ENCODE peak calls at places on chromosomes 7 and 10, in five cellular contexts. H is GM12878, J is H1, L is SK-N-SH, K is HepG2. V is an unnamed sample.

GRCh38 chr10:122461729-122462532 is 578 bp downstream of the HTRA1 start:
- DNase-seq in H (no peak), J (peak), L (no peak), K (no peak), V (peak)

GRCh38 chr7:155863721-155864151 is 51.5 kb upstream of the SHH start:
- DNase-seq in H (no peak), J (peak), L (no peak), K (no peak), V (no peak)

GRCh38 chr10:16776896-16777295 is 40.3 kb downstream of the RSU1 start:
- DNase-seq in H (no peak), J (no peak), L (no peak), K (no peak), V (no peak)

GRCh38 chr10:116049158-116049557 is 223.8 kb downstream of the GFRA1 start:
- DNase-seq in H (no peak), J (no peak), L (no peak), K (no peak), V (no peak)

GRCh38 chr10:4033341-4033896 is 248.4 kb upstream of the KLF6 start:
- DNase-seq in H (peak), J (no peak), L (no peak), K (no peak), V (no peak)

GRCh38 chr10:59708816-59709471 is 706 bp downstream of the SLC16A9 start:
- DNase-seq in H (no peak), J (peak), L (peak), K (no peak), V (peak)

GRCh38 chr10:50362547-50363125 is 111.3 kb upstream of the ASAH2 start:
- DNase-seq in H (peak), J (no peak), L (no peak), K (no peak), V (no peak)

GRCh38 chr7:30143748-30144251 is 9.0 kb downstream of the MTURN start:
- DNase-seq in H (no peak), J (no peak), L (no peak), K (no peak), V (peak)

GRCh38 chr10:128380946-128381345 is 254.7 kb upstream of the MKI67 start:
- DNase-seq in H (no peak), J (no peak), L (no peak), K (no peak), V (no peak)

GRCh38 chr7:41709621-41710020 is 6.7 kb upstream of the INHBA start:
- DNase-seq in H (no peak), J (no peak), L (no peak), K (no peak), V (no peak)

GRCh38 chr7:152986369-152986768 is 226.8 kb downstream of the ACTR3B start:
- DNase-seq in H (no peak), J (no peak), L (no peak), K (no peak), V (no peak)

GRCh38 chr7:21944616-21945373 is 904 bp downstream of the CDCA7L start:
- DNase-seq in H (no peak), J (peak), L (no peak), K (no peak), V (peak)

GRCh38 chr7:29345590-29345989 is 151.0 kb downstream of the CHN2 start:
- DNase-seq in H (no peak), J (peak), L (peak), K (peak), V (peak)

GRCh38 chr10:70666960-70667798 is 5.1 kb upstream of the ADAMTS14 start:
- DNase-seq in H (no peak), J (no peak), L (no peak), K (no peak), V (no peak)

GRCh38 chr7:60706-61105 is 131.7 kb upstream of the FAM20C start:
- DNase-seq in H (no peak), J (no peak), L (no peak), K (no peak), V (no peak)

GRCh38 chr10:35140727-35141126 is 14.1 kb downstream of the CREM start:
- DNase-seq in H (no peak), J (no peak), L (no peak), K (peak), V (no peak)

GRCh38 chr7:87218941-87219544 is 489 bp downstream of the TMEM243 start:
- DNase-seq in H (no peak), J (no peak), L (peak), K (peak), V (peak)

GRCh38 chr7:13839063-13839462 is 150.4 kb downstream of the ETV1 start:
- DNase-seq in H (no peak), J (no peak), L (no peak), K (no peak), V (no peak)

GRCh38 chr7:104156842-104157277 is 51.0 kb downstream of the ORC5 start:
- DNase-seq in H (no peak), J (no peak), L (peak), K (peak), V (no peak)

GRCh38 chr10:84293171-84293570 is 35.2 kb upstream of the CCSER2 start:
- DNase-seq in H (no peak), J (no peak), L (no peak), K (no peak), V (no peak)

GRCh38 chr10:113992601-113993011 is 51.1 kb upstream of the ADRB1 start:
- DNase-seq in H (no peak), J (no peak), L (no peak), K (no peak), V (no peak)

GRCh38 chr7:83863906-83864305 is 215.0 kb upstream of the SEMA3E start:
- DNase-seq in H (no peak), J (no peak), L (no peak), K (no peak), V (no peak)

GRCh38 chr7:129780257-129781127 is 169.0 kb downstream of the NRF1 start:
- DNase-seq in H (no peak), J (peak), L (peak), K (peak), V (peak)

GRCh38 chr7:19111474-19112143 is 5.8 kb downstream of the TWIST1 start:
- DNase-seq in H (no peak), J (no peak), L (no peak), K (no peak), V (no peak)

GRCh38 chr10:117443677-117444022 is 68.4 kb upstream of the PDZD8 start:
- DNase-seq in H (no peak), J (no peak), L (no peak), K (no peak), V (no peak)

GRCh38 chr10:117442521-117442920 is 67.3 kb upstream of the PDZD8 start:
- DNase-seq in H (no peak), J (no peak), L (no peak), K (no peak), V (no peak)

GRCh38 chr10:117444497-117445040 is 69.3 kb upstream of the PDZD8 start:
- DNase-seq in H (no peak), J (no peak), L (no peak), K (no peak), V (no peak)

GRCh38 chr10:117441812-117442443 is 66.7 kb upstream of the PDZD8 start:
- DNase-seq in H (no peak), J (no peak), L (no peak), K (no peak), V (no peak)

DNA sequence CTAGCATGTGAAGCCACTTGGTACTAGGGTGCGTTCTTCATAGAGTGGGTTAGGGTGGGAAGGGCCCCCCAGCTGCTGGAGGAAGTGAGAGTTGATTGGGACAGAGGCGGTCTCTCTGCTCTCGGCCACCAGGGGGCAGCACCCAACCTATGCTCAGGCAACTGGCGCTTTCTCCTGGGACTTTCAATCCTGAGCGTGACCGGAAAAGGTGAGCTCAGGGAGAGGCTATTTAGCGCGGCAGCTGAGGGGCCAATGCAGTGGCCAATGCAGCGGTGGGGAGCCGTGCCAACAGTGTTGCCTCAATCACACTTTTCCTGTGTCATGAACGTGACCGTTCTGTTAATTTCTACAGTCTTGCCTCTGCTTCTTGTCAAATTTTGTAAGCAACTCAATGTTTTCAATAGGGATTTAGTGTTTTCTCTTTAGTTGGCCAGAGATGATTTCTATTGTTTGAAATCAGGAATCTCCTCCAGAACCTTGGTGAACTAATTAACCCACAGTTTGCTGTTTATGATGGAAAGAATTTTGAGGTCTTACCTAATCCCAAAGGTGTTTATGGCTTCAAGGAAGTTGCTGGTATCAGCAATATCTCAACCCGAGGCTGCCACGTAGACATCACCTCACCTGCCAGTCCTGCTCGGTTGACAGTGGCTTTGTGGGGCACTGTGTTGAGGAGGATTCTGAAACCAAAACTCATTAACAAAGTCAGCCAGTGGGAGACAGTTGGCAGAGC is 67.9 kb upstream of the PDZD8 start:
- DNase-seq in H (peak), J (peak), L (peak), K (peak), V (peak)
- TF ChIP-seq JUND in H (no peak), J (no peak), L (no peak), K (no peak), V (no peak)

DNA sequence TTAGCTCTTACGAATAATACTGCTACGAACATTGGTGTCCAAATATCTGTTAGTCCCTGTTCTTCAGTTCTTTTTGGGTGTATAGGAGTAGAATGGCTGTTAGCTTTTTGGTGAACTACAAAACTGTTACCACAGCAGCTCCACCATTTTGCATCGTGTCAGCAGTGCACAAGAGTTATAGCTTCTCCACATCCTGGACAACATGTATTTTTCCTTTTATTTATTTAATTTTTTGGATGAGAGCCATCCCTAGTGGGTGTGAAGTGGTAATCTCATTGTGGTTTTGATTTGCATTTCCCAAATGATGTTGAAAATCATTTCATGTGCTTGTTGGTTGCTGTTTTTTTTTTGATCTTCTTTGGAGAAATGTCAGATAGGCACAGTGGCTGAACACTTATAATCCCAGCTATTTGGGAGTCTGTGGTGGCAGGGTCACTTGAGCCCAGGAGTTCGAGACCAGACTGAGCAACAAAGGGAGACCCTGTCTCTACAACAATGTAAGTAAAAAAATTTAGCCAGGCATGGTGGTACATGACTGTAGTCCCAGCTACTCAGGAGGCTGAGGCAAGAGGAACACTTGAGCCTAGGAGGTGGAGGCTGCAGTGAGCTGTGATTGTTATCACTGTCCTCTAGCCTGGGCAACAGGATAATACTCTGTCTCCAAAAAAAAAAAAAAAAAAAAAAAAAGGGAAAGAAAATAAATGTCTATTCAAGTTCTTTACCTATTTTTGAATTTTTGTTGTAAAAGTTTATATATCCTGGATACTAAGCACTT is 31.7 kb downstream of the TRIM24 start:
- DNase-seq in H (no peak), J (no peak), L (no peak), K (no peak), V (no peak)
- TF ChIP-seq JUND in H (no peak), J (no peak), L (no peak), K (no peak), V (no peak)

DNA sequence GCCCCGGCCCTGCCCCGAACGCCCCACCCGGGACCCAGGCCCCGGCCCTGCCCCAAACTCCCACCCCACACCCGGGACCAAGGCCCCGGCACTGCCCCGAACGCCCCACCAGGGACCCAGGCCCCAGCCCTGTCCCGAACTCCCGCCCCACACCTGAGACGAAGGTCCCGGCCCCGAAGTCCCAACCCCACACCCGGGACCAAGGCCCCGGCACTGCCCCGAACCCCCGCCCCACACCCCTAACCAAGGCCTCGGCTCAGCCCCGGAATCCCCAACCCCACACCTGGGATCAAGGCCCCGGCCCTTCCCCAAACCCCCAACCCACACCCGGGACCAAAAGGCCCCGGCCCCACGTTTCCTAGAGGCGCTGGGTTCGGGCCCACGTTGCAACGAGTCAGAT is 1.1 kb upstream of the LARP4B start:
- DNase-seq in H (no peak), J (no peak), L (peak), K (no peak), V (no peak)
- TF ChIP-seq JUND in H (no peak), J (no peak), L (no peak), K (no peak), V (no peak)

DNA sequence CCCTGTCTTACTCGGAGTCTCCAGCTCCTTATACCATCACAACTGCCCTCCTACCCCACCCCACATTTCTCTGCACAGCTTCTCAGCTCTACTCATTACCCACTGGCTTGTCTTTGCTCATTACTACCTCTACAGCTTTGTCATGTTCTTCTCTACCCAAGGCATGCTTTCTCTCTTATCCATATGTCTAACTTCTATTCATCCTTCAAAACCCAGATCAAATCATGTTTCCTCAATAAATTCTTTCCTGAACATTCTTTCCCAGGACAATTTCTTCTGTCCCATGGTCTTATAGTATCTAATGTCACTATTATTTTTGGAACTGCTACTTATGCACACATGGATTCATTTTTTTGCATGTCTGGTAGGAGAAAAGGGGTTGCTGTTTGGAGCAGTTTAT is 231.4 kb downstream of the PTEN start:
- DNase-seq in H (no peak), J (no peak), L (no peak), K (no peak), V (no peak)
- TF ChIP-seq JUND in H (no peak), J (no peak), L (no peak), K (no peak), V (no peak)

GRCh38 chr10:23322082-23322481 is 22.5 kb downstream of the C10orf67 start:
- DNase-seq in H (no peak), J (no peak), L (no peak), K (no peak), V (no peak)

GRCh38 chr10:23314835-23315239 is 29.8 kb downstream of the C10orf67 start:
- DNase-seq in H (peak), J (no peak), L (peak), K (peak), V (no peak)

GRCh38 chr10:23315966-23316365 is 28.6 kb downstream of the C10orf67 start:
- DNase-seq in H (no peak), J (no peak), L (no peak), K (no peak), V (no peak)

GRCh38 chr10:23319835-23320234 is 24.8 kb downstream of the C10orf67 start:
- DNase-seq in H (no peak), J (no peak), L (no peak), K (no peak), V (no peak)

GRCh38 chr10:23316406-23316805 is 28.2 kb downstream of the C10orf67 start:
- DNase-seq in H (no peak), J (no peak), L (no peak), K (no peak), V (no peak)
- TF ChIP-seq JUND in H (no peak), J (no peak), L (no peak), K (no peak), V (no peak)

GRCh38 chr7:16416289-16417282 is 4.8 kb downstream of the CRPPA start:
- DNase-seq in H (no peak), J (no peak), L (no peak), K (no peak), V (no peak)

GRCh38 chr7:16409777-16410176 is 11.6 kb downstream of the CRPPA start:
- DNase-seq in H (no peak), J (no peak), L (no peak), K (no peak), V (no peak)

GRCh38 chr7:16412535-16413247 is 8.6 kb downstream of the CRPPA start:
- DNase-seq in H (no peak), J (no peak), L (no peak), K (no peak), V (no peak)

GRCh38 chr7:16411391-16411790 is 9.9 kb downstream of the CRPPA start:
- DNase-seq in H (no peak), J (no peak), L (no peak), K (no peak), V (no peak)
- TF ChIP-seq JUND in H (no peak), J (no peak), L (no peak), K (no peak), V (no peak)

GRCh38 chr7:12094365-12094921 is 116.7 kb upstream of the TMEM106B start:
- DNase-seq in H (no peak), J (peak), L (no peak), K (no peak), V (no peak)
- TF ChIP-seq JUND in H (no peak), J (peak), L (no peak), K (no peak), V (no peak)

GRCh38 chr7:139680676-139681462 is 96.9 kb downstream of the HIPK2 start:
- DNase-seq in H (no peak), J (no peak), L (no peak), K (no peak), V (no peak)
- TF ChIP-seq JUND in H (no peak), J (no peak), L (peak), K (no peak), V (no peak)

DNA sequence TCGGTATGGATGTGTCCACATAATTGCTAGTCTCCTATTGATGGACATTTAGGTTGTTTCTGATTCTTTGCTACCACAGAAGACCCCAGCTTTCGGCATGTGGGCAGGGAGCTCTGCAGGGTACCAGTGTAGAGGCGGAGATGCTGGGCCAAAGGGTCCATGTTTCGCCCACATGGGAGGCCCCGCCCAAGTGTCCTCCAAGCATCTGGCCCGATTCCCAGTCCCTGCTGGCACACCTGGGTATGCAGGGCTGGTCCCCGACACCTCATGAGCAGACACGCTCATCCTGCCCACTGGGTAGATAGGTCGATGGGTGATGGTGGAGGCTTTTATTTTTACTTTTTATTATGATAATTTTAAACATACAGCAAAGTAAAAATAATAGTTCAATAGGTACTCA is 19.4 kb upstream of the TBRG4 start:
- DNase-seq in H (no peak), J (no peak), L (no peak), K (no peak), V (no peak)
- TF ChIP-seq JUND in H (no peak), J (no peak), L (no peak), K (no peak), V (no peak)

V was measured in T47D.